ENCODE peak calls at places on chromosomes 13 and 19, in eight cellular contexts. J is upper lobe of right lung, D is lower lobe of right lung, G is ovary, U is Peyer's patch, M is pancreas, S is uterus, A is IMR-90. I is an unnamed sample. For H3K27me3, the result is how much of the 10 kb centered on the place peaks cover.

GRCh38 chr13:72864142-72865035 is 82.5 kb downstream of the PIBF1 start:
- DNase-seq in M (no peak), J (no peak), S (no peak), U (no peak), D (no peak), G (no peak), A (peak), I (no peak)

GRCh38 chr19:51119089-51119488 is 5.6 kb upstream of the SIGLEC9 start:
- DNase-seq in U (no peak), J (no peak), M (no peak), G (no peak), S (no peak), A (no peak), D (no peak), I (no peak)

GRCh38 chr13:72174549-72174948 is 307.5 kb upstream of the DACH1 start:
- DNase-seq in A (no peak), U (no peak), G (no peak), D (no peak), M (no peak), J (no peak), S (no peak), I (no peak)

GRCh38 chr19:16325671-16326400 is 1.2 kb downstream of the KLF2 start:
- DNase-seq in J (peak), A (no peak), U (peak), S (peak), M (no peak), G (peak), D (peak), I (peak)

GRCh38 chr13:111387026-111387871 is 66.8 kb downstream of the TEX29 start:
- DNase-seq in U (no peak), D (no peak), G (no peak), J (no peak), S (no peak), A (no peak), M (no peak), I (no peak)

GRCh38 chr19:35031072-35031881 is 1.0 kb downstream of the SCN1B start:
- DNase-seq in U (no peak), S (peak), G (no peak), A (peak), J (no peak), M (no peak), D (no peak), I (no peak)

GRCh38 chr13:44426461-44426860 is 52.8 kb downstream of the SERP2 start:
- DNase-seq in U (no peak), J (no peak), D (no peak), G (no peak), A (no peak), S (no peak), M (no peak), I (no peak)

GRCh38 chr13:44879452-44880058 is 109.7 kb downstream of the NUFIP1 start:
- DNase-seq in J (no peak), U (no peak), A (peak), S (no peak), G (no peak), M (peak), D (no peak), I (no peak)

GRCh38 chr19:57103573-57104277 is 16.1 kb upstream of the USP29 start:
- DNase-seq in U (peak), J (no peak), D (no peak), G (peak), M (peak), A (peak), S (peak), I (peak)

GRCh38 chr13:40342461-40342860 is 324.0 kb downstream of the FOXO1 start:
- DNase-seq in D (no peak), S (no peak), A (no peak), U (no peak), J (no peak), M (no peak), G (no peak), I (no peak)

GRCh38 chr13:40340368-40341085 is 325.9 kb downstream of the FOXO1 start:
- DNase-seq in J (no peak), S (no peak), G (no peak), M (peak), U (no peak), D (no peak), A (no peak), I (no peak)

GRCh38 chr13:40341086-40341471 is 325.4 kb downstream of the FOXO1 start:
- DNase-seq in D (no peak), J (no peak), A (no peak), G (no peak), U (no peak), M (no peak), S (no peak), I (no peak)

GRCh38 chr13:40342901-40343300 is 323.5 kb downstream of the FOXO1 start:
- DNase-seq in G (no peak), A (no peak), U (no peak), M (no peak), D (no peak), S (no peak), J (no peak), I (no peak)

DNA sequence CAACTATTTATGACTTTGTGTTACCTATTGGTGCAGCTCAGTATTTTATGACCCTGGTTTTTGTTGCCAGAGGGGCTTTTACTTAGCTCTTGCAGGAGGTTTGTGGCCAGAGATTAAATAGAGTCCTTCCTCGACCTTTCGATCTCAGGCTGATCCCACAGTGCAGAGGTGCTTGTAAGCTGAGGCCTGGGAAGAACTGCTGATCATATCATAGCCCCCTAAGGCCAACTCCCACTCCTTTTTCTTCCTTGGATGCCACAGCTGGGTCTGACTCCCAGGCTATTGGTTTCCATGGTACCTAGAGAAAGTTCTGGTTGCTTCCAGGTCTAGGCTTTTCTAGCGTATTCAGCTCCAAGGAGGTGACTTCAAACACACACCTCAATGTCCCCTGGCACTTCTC is 324.9 kb downstream of the FOXO1 start:
- DNase-seq in M (no peak), D (no peak), J (no peak), G (no peak), S (no peak), A (no peak), U (no peak), I (no peak)
- H3K4me3 ChIP-seq in M (no peak), D (no peak), J (no peak), G (no peak), S (no peak), A (no peak), U (no peak), I (no peak)

DNA sequence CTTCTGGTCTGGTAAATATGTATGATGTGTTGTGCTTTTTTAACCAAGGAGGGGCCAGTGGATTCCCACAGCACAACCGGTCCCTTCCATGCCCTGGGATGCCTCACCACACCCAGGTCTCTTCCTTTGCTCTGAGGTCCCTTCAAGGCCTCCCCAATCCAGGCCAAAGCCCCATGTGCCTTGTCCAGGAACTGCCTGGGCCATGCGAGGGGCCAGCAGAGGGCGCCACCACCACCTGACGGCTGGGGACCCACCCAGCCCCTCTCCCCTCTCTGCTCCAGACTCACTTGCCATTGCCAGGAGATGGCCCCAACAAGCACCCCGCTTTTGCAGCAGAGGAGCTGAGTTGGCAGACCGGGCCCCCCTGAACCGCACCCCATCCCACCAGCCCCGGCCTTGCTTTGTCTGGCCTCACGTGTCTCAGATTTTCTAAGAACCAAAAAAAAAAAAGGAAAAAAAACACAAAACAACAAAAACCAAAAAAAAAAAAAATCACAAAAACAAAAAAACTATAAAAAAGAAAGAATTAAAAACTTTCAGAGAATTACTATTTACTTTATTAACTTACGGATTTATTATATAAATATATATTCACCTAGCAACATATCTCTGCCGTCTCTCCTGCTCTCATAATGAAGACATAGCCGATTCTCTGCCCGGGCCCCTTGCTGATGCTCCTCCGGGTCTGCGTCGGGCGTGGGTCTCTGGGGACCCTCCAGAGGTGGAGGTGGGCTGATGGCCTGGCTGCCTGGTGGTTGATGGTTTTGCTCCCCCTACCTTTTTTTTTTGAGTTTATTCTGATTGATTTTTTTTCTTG is 14.4 kb downstream of the CAPN12 start:
- DNase-seq in S (peak), A (peak), U (peak), G (peak), M (peak), J (peak), D (peak), I (peak)
- TF ChIP-seq CTCF in S (peak), A (peak), U (peak), G (peak), M (peak), J (peak), D (peak), I (peak)

GRCh38 chr19:39248806-39249205 is at the start of gene IFNL4:
- DNase-seq in S (no peak), J (no peak), M (no peak), G (no peak), D (no peak), U (no peak), A (no peak), I (no peak)
- H3K27me3 ChIP-seq in S (under half), J (under half), M (under half), G (under half), D (under half), U (under half), A (half or more), I (half or more)

GRCh38 chr19:17778621-17779280 is 16.2 kb upstream of the B3GNT3 start:
- DNase-seq in G (no peak), U (no peak), S (no peak), J (peak), M (no peak), D (peak), A (no peak), I (no peak)
- H3K4me3 ChIP-seq in G (no peak), U (no peak), S (no peak), J (no peak), M (no peak), D (peak), A (no peak), I (no peak)

GRCh38 chr13:48749699-48750473 is 96.2 kb downstream of the CYSLTR2 start:
- DNase-seq in D (peak), M (peak), A (peak), J (peak), S (peak), G (peak), U (peak), I (peak)
- TF ChIP-seq CTCF in D (peak), M (peak), A (peak), J (peak), S (peak), G (no peak), U (peak), I (peak)

GRCh38 chr13:70380809-70381208 is 272.6 kb upstream of the KLHL1 start:
- DNase-seq in D (no peak), G (no peak), A (no peak), J (no peak), S (no peak), M (no peak), U (no peak), I (no peak)
- H3K27me3 ChIP-seq in D (under half), G (under half), A (under half), J (under half), S (under half), M (under half), U (under half), I (under half)

DNA sequence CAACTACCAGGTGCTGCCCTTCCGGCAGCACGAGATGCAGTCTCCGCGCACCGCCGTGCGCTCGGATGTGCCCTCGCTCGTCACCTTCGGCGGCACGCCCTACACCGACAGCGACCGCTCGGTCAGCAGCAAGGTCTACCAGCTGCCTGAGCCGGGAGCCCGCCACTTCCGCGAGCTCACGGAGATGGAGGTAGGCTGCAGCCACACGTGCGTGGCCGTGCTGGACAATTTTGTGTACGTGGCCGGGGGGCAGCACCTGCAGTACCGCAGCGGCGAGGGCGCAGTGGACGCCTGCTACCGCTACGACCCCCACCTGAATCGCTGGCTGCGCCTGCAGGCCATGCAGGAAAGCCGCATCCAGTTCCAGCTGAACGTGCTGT is 15.2 kb upstream of the CRTC1 start:
- DNase-seq in D (no peak), J (no peak), U (no peak), S (no peak), A (no peak), G (no peak), M (no peak), I (no peak)
- H3K4me3 ChIP-seq in D (no peak), J (no peak), U (no peak), S (no peak), A (no peak), G (no peak), M (no peak), I (no peak)